ENCODE peak calls at places on chromosomes 6 and 20, in ten cellular contexts. W is cardiac muscle cell, U is left ventricle myocardium inferior, Q is heart left ventricle, X is stomach, O is fibroblast of mammary gland, E is PC-9, Y is epithelial cell of esophagus, D is dorsolateral prefrontal cortex, H is bronchial epithelial cell. S is an unnamed sample.

GRCh38 chr6:36599791-36600209 is 5.6 kb downstream of the SRSF3 start:
- DNase-seq in Y (peak; percentile 86), X (peak; percentile 63), U (no peak), W (peak; percentile 65), O (peak; percentile 81), H (peak; percentile 56), Q (no peak), E (no peak), D (peak; percentile 58), S (peak; percentile 21)

GRCh38 chr6:21101694-21102093 is 491.9 kb upstream of the SOX4 start:
- DNase-seq in Q (no peak), X (no peak), D (no peak), H (no peak), Y (no peak), W (no peak), O (no peak), U (no peak), E (no peak), S (no peak)

GRCh38 chr6:163335671-163336545 is 78.6 kb upstream of the QKI start:
- DNase-seq in H (no peak), D (no peak), X (no peak), U (peak; percentile 88), E (no peak), W (peak; percentile 59), Y (no peak), O (no peak), Q (peak; percentile 91), S (peak; percentile 93)

GRCh38 chr6:2829253-2829652 is 12.4 kb downstream of the SERPINB1 start:
- DNase-seq in X (no peak), W (no peak), U (no peak), O (no peak), Y (no peak), E (no peak), D (no peak), Q (no peak), H (no peak), S (no peak)

GRCh38 chr6:93300661-93301060 is 118.7 kb downstream of the EPHA7 start:
- DNase-seq in W (no peak), U (no peak), E (no peak), H (peak; percentile 83), X (no peak), Y (peak; percentile 50), D (no peak), Q (no peak), O (no peak), S (no peak)

GRCh38 chr20:33673411-33674293 is 576 bp downstream of the NECAB3 start:
- DNase-seq in X (no peak), H (no peak), D (no peak), O (peak; percentile 47), E (no peak), U (no peak), Y (no peak), Q (no peak), W (no peak), S (peak; percentile 97)

GRCh38 chr6:165760803-165761185 is 97.8 kb upstream of the PDE10A start:
- DNase-seq in O (no peak), U (no peak), Y (no peak), H (no peak), X (no peak), Q (no peak), D (no peak), W (no peak), E (no peak), S (no peak)

GRCh38 chr6:136952714-136953260 is 30.7 kb downstream of the SLC35D3 start:
- DNase-seq in H (no peak), X (no peak), D (no peak), Q (no peak), W (no peak), Y (no peak), U (no peak), E (no peak), O (no peak), S (peak; percentile 59)

GRCh38 chr6:105204331-105204730 is 24.5 kb upstream of the POPDC3 start:
- DNase-seq in D (no peak), Y (peak; percentile 69), E (peak; percentile 59), Q (no peak), H (peak; percentile 52), X (no peak), W (no peak), O (peak; percentile 34), U (no peak), S (no peak)

GRCh38 chr20:24051160-24051559 is 62.6 kb upstream of the GGTLC1 start:
- DNase-seq in Q (no peak), W (no peak), X (no peak), U (no peak), O (no peak), H (no peak), D (no peak), E (no peak), Y (no peak), S (no peak)

GRCh38 chr6:160071805-160072687 is 49.6 kb upstream of the SLC22A1 start:
- DNase-seq in Q (no peak), Y (peak; percentile 10), X (no peak), O (no peak), U (no peak), H (peak; percentile 5), D (no peak), W (peak; percentile 8), E (no peak), S (no peak)
- TF ChIP-seq CTCF in Q (peak; percentile 11), Y (peak; percentile 24), X (no peak), O (no peak), U (peak; percentile 31), H (peak; percentile 23), D (no peak), W (peak; percentile 23), E (no peak), S (peak; percentile 36)

DNA sequence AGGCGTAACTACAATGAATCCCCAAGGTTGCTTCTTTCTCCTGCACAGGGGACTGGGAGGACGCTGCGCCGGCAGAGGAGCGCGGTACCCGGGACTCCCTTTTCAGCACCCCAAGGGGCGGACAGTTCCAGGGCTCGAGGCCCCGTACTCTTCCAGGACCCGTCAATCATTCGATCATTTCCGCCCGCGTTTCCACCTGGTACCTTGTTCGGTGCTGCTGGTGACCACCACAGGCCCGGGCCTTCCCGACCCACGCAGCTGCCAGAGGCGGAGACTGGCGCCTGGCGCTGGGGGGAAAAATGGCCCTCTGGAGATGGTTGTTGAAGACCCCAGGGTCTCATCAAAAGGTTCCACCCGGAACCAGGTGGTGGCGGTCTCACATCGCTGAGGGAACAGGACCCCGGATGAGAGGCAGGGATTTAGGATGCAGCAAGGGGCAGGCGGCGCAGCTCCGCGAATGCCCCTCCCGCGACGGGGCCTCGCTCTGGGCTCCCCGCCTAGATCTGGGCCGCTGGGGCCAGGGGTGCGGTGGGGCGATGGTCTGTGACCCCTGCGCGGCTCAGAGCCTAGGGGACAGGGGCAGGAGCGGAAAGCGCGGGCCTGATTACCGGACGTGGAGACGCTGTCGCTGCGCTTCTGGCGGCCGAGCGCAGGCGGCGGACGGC is 744 bp downstream of the VSX1 start:
- DNase-seq in Y (peak; percentile 44), Q (no peak), W (peak; percentile 26), E (no peak), U (no peak), H (no peak), D (no peak), O (no peak), X (peak; percentile 28), S (no peak)
- H3K4me3 ChIP-seq in Y (no peak overlapping the region), Q (no peak overlapping the region), W (peak overlapping the region; percentile 15), E (no peak overlapping the region), U (peak overlapping the region; percentile 28), H (no peak overlapping the region), D (peak overlapping the region; percentile 49), O (no peak overlapping the region), X (no peak overlapping the region), S (no peak overlapping the region)

DNA sequence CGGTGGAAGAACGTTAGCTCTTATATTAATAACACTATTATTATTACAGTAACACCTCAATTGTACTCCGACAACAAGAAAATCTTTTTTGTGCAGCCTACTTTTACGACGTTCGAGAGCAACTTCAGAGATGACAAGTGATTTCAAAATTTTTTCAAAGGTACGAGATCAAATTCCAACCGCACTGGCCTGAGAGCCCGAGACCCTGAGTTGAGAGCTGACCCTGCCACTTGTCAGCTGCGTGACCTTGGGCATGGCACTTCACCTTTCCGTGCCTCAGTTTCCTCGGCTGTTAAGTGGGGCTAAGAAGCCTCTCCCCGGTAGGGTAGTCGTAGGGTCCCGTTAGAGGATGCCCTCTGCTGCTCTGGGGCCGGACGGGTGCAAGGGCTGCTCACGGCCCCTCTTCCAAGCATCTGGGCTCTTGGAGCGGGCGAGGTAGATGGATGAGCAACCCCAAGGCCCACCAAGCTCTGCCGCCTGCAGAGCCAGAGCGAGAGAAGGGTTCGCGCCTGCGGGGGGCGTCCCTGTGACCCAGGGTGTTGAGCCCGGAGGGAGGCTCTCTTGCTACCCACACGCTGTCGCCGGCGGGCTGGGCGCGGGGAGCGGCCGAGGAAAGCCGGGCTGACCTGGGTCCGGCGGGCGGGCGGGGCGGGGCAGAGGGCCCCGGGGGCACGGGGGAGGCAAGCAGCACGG is 510 bp downstream of the NDRG3 start:
- DNase-seq in H (no peak), Y (peak; percentile 8), Q (peak; percentile 37), D (peak; percentile 61), X (peak; percentile 26), W (peak; percentile 8), U (peak; percentile 37), E (no peak), O (no peak), S (peak; percentile 71)
- TF ChIP-seq CTCF in H (no peak), Y (no peak), Q (no peak), D (peak; percentile 4), X (no peak), W (no peak), U (no peak), E (no peak), O (no peak), S (no peak)

GRCh38 chr20:62212309-62212708 is 7.8 kb downstream of the HRH3 start:
- DNase-seq in X (no peak), D (no peak), W (no peak), Q (no peak), O (no peak), H (no peak), E (no peak), Y (no peak), U (no peak), S (peak; percentile 89)

GRCh38 chr20:62215020-62215990 is 4.8 kb downstream of the HRH3 start:
- DNase-seq in U (no peak), Q (no peak), D (no peak), W (no peak), Y (no peak), X (no peak), E (no peak), H (no peak), O (no peak), S (peak; percentile 76)

GRCh38 chr20:62211769-62212288 is 8.2 kb downstream of the HRH3 start:
- DNase-seq in U (no peak), Y (no peak), H (no peak), X (no peak), W (no peak), E (no peak), D (no peak), Q (no peak), O (no peak), S (peak; percentile 92)

GRCh38 chr20:62215991-62216635 is 4.0 kb downstream of the HRH3 start:
- DNase-seq in Q (no peak), E (no peak), O (no peak), X (no peak), U (no peak), W (no peak), D (no peak), H (no peak), Y (no peak), S (peak; percentile 82)

DNA sequence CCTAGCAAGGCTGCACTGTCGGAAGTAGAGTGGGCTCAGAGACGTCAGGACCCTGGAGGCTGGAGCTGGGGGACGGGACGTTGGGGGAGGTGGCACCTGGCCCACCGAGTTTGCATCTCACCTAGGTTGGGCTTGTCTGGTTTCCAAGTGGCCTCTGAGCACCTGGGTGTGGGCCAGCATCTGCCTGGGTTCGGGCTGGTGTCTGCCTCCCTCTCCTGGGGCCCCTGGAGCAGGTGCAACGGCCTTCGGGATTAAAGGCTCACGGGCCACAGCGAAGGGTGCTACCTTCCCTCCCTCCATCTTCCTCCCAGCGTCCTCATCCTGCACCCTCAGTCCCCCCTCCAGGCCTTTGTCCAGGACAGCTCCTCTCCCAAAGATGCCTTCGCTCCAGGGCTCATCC is 6.0 kb downstream of the HRH3 start:
- DNase-seq in H (no peak), E (no peak), D (no peak), X (no peak), Q (no peak), O (no peak), U (no peak), Y (no peak), W (no peak), S (no peak)
- H3K4me3 ChIP-seq in H (no peak overlapping the region), E (no peak overlapping the region), D (no peak overlapping the region), X (no peak overlapping the region), Q (no peak overlapping the region), O (no peak overlapping the region), U (no peak overlapping the region), Y (no peak overlapping the region), W (no peak overlapping the region), S (no peak overlapping the region)

S was measured in osteoblast.